ENCODE peak calls at places on chromosomes 5 and 9, in eight cellular contexts. Z is omental fat pad, B is GM12865, X is retinal pigment epithelial cell, W is nephron progenitor cell, R is uterus, C is BJ, U is AG09319. S is an unnamed sample.

GRCh38 chr5:13107553-13107952 is 836.9 kb downstream of the DNAH5 start:
- DNase-seq in Z (no peak), B (no peak), X (no peak), W (no peak), R (no peak), C (no peak), U (no peak), S (no peak)

GRCh38 chr5:150508828-150509227 is 897 bp downstream of the NDST1 start:
- DNase-seq in Z (no peak), B (no peak), X (no peak), W (no peak), R (no peak), C (no peak), U (no peak), S (no peak)

GRCh38 chr5:32499261-32499660 is 54.7 kb upstream of the ZFR start:
- DNase-seq in Z (no peak), B (no peak), X (no peak), W (no peak), R (no peak), C (no peak), U (no peak), S (no peak)

GRCh38 chr5:38607930-38608545 is 51.6 kb upstream of the LIFR start:
- DNase-seq in Z (no peak), B (no peak), X (no peak), W (no peak), R (no peak), C (no peak), U (peak), S (no peak)

GRCh38 chr9:34443533-34443932 is 14.8 kb downstream of the FAM219A start:
- DNase-seq in Z (no peak), B (no peak), X (no peak), W (no peak), R (no peak), C (no peak), U (no peak), S (no peak)

GRCh38 chr5:154461531-154461930 is 15.7 kb downstream of the SAP30L start:
- DNase-seq in Z (no peak), B (no peak), X (no peak), W (no peak), R (no peak), C (no peak), U (no peak), S (no peak)

GRCh38 chr5:3359642-3360041 is 236.0 kb upstream of the IRX1 start:
- DNase-seq in Z (no peak), B (no peak), X (no peak), W (no peak), R (no peak), C (no peak), U (no peak), S (no peak)

GRCh38 chr5:38121420-38121819 is 136.9 kb upstream of the EGFLAM start:
- DNase-seq in Z (no peak), B (peak), X (no peak), W (no peak), R (no peak), C (no peak), U (no peak), S (no peak)

GRCh38 chr9:89864731-89865130 is 259.9 kb downstream of the GADD45G start:
- DNase-seq in Z (no peak), B (no peak), X (no peak), W (no peak), R (no peak), C (no peak), U (no peak), S (no peak)

GRCh38 chr5:147507480-147508126 is 2.3 kb downstream of the DPYSL3 start:
- DNase-seq in Z (no peak), B (no peak), X (no peak), W (no peak), R (peak), C (no peak), U (no peak), S (no peak)

GRCh38 chr9:18978188-18978587 is 54.8 kb downstream of the SAXO1 start:
- DNase-seq in Z (no peak), B (no peak), X (no peak), W (no peak), R (no peak), C (no peak), U (no peak), S (no peak)

GRCh38 chr5:130198927-130199326 is 294.7 kb downstream of the CHSY3 start:
- DNase-seq in Z (no peak), B (peak), X (no peak), W (no peak), R (no peak), C (no peak), U (no peak), S (no peak)

GRCh38 chr9:122354536-122355199 is 16.2 kb upstream of the PTGS1 start:
- DNase-seq in Z (no peak), B (no peak), X (no peak), W (no peak), R (no peak), C (no peak), U (no peak), S (no peak)

GRCh38 chr5:92885950-92886349 is 695.1 kb downstream of the NR2F1-AS1 start:
- DNase-seq in Z (no peak), B (peak), X (no peak), W (peak), R (no peak), C (no peak), U (no peak), S (no peak)
- TF ChIP-seq CTCF in Z (no peak), B (peak), X (no peak), W (peak), R (no peak), C (no peak), U (no peak), S (peak)

GRCh38 chr5:60586307-60586901 is 113.6 kb downstream of the DEPDC1B start:
- DNase-seq in Z (no peak), B (peak), X (no peak), W (no peak), R (no peak), C (no peak), U (no peak), S (no peak)
- TF ChIP-seq CTCF in Z (no peak), B (peak), X (peak), W (peak), R (peak), C (peak), U (peak), S (peak)

GRCh38 chr9:130862217-130862616 is 27.2 kb downstream of the ABL1 start:
- DNase-seq in Z (no peak), B (no peak), X (no peak), W (no peak), R (no peak), C (no peak), U (no peak), S (no peak)
- TF ChIP-seq CTCF in Z (no peak), B (no peak), X (no peak), W (no peak), R (no peak), C (no peak), U (no peak), S (no peak)

GRCh38 chr9:90894956-90895687 is 93.5 kb downstream of the SYK start:
- DNase-seq in Z (no peak), B (no peak), X (no peak), W (peak), R (no peak), C (no peak), U (no peak), S (no peak)
- TF ChIP-seq CTCF in Z (no peak), B (peak), X (peak), W (peak), R (no peak), C (peak), U (peak), S (peak)

DNA sequence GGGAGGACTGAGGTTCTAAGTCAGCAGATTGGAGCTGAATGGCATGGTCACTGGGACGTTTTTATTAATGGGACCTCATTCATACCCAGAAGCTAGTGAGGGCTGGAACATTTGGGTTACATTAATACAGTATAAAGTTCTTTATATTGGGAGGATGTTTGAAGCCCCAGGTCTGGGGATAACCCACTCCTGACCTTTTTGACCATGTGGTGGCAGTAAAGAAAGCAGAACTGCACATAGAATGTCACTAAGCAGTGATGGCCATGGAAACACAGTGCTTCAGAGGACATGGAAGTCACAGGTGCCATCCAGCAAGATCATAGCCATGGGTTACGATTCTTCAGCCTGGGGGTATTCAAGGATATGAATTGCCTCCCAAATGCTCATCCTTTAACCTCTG is 176.0 kb downstream of the ATP10B start:
- DNase-seq in Z (no peak), B (peak), X (no peak), W (no peak), R (no peak), C (no peak), U (no peak), S (no peak)
- TF ChIP-seq CTCF in Z (no peak), B (peak), X (no peak), W (no peak), R (no peak), C (no peak), U (no peak), S (no peak)

DNA sequence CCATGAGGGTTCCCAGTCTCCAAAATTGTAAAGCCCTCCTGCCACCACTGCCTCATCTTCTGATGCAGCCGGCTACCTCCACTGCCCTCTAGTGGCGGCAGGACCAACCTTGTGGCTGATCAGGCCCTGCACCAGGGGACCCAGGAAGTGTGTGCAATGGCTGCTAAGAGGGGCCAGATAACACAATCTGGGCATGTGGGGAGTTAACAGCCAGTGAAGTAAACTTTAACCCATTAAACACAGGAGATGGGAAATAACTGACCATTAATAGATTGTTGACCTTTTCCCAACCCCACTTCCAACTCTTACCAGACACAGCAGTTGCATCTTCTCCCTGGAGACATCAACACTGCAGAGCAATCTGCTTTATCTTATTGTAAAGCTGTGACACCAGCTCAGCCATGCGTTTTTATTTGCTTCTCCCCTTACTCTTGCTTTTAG is 63.3 kb downstream of the FREM1 start:
- DNase-seq in Z (no peak), B (peak), X (no peak), W (peak), R (peak), C (no peak), U (peak), S (peak)
- TF ChIP-seq CTCF in Z (no peak), B (peak), X (peak), W (peak), R (peak), C (peak), U (peak), S (peak)

S was measured in progenitor cell of endocrine pancreas.